ENCODE peak calls at places on chromosomes 5 and 9, in five cellular contexts. I, M, T, F and Z are unnamed samples.

GRCh38 chr5:75666801-75667200 is 50.4 kb downstream of the POC5 start:
- DNase-seq in I (no peak), M (no peak), T (no peak), F (no peak), Z (no peak)

GRCh38 chr5:10499066-10499465 is 57.4 kb downstream of the ROPN1L start:
- DNase-seq in I (no peak), M (no peak), T (no peak), F (no peak), Z (no peak)

GRCh38 chr9:88230612-88231011 is 92.3 kb upstream of the SPATA31C2 start:
- DNase-seq in I (peak), M (no peak), T (no peak), F (no peak), Z (no peak)

GRCh38 chr5:180806351-180807011 is 3.9 kb upstream of the MGAT1 start:
- DNase-seq in I (no peak), M (no peak), T (no peak), F (no peak), Z (peak)

GRCh38 chr5:96876292-96876850 is at the start of gene ERAP2:
- DNase-seq in I (peak), M (peak), T (no peak), F (no peak), Z (no peak)

GRCh38 chr5:6496207-6496584 is 47.5 kb downstream of the UBE2QL1 start:
- DNase-seq in I (peak), M (no peak), T (no peak), F (no peak), Z (no peak)

GRCh38 chr5:149735066-149735465 is 5.0 kb downstream of the PPARGC1B start:
- DNase-seq in I (peak), M (no peak), T (no peak), F (no peak), Z (no peak)

GRCh38 chr5:139149477-139150199 is 48.5 kb downstream of the SIL1 start:
- DNase-seq in I (no peak), M (no peak), T (no peak), F (no peak), Z (no peak)

GRCh38 chr9:107488400-107489143 is 997 bp downstream of the KLF4 start:
- DNase-seq in I (peak), M (peak), T (no peak), F (peak), Z (peak)

GRCh38 chr5:150623152-150623877 is 17.1 kb upstream of the SYNPO start:
- DNase-seq in I (no peak), M (no peak), T (no peak), F (no peak), Z (no peak)

GRCh38 chr9:91130796-91131318 is 230.9 kb downstream of the AUH start:
- DNase-seq in I (no peak), M (no peak), T (no peak), F (no peak), Z (no peak)

GRCh38 chr5:1726956-1727355 is 72.7 kb downstream of the MRPL36 start:
- DNase-seq in I (no peak), M (peak), T (no peak), F (no peak), Z (peak)

GRCh38 chr5:57335092-57335491 is 147.5 kb downstream of the ACTBL2 start:
- DNase-seq in I (no peak), M (no peak), T (no peak), F (no peak), Z (no peak)

GRCh38 chr9:7704543-7704942 is 95.0 kb downstream of the DMAC1 start:
- DNase-seq in I (no peak), M (no peak), T (no peak), F (no peak), Z (no peak)